ENCODE peak calls at places on chromosomes 11 and 22, in five cellular contexts. One of them, this sample, is unnamed.

GRCh38 chr11:72251614-72252013 is 7.6 kb upstream of the PHOX2A start:
- DNase-seq in IMR-90: no peak
- DNase-seq in neuronal stem cell: no peak
- DNase-seq in H1: no peak
- DNase-seq in trophoblast cell: no peak
- DNase-seq in this sample: no peak

GRCh38 chr11:69306821-69307220 is 12.9 kb downstream of the MYEOV start:
- DNase-seq in IMR-90: no peak
- DNase-seq in neuronal stem cell: no peak
- DNase-seq in H1: no peak
- DNase-seq in trophoblast cell: no peak
- DNase-seq in this sample: no peak

GRCh38 chr22:26658161-26658560 is 773 bp downstream of the MIAT start:
- DNase-seq in IMR-90: no peak
- DNase-seq in neuronal stem cell: no peak
- DNase-seq in H1: no peak
- DNase-seq in trophoblast cell: no peak
- DNase-seq in this sample: no peak

GRCh38 chr11:34355726-34356125 is 2.1 kb downstream of the ABTB2 start:
- DNase-seq in IMR-90: no peak
- DNase-seq in neuronal stem cell: no peak
- DNase-seq in H1: no peak
- DNase-seq in trophoblast cell: no peak
- DNase-seq in this sample: no peak

GRCh38 chr11:57903441-57904123 is 120.1 kb upstream of the OR9Q1 start:
- DNase-seq in IMR-90: peak; percentile 10
- DNase-seq in neuronal stem cell: no peak
- DNase-seq in H1: no peak
- DNase-seq in trophoblast cell: peak; percentile 92
- DNase-seq in this sample: no peak

GRCh38 chr11:78800089-78800690 is 225.5 kb upstream of the NARS2 start:
- DNase-seq in IMR-90: no peak
- DNase-seq in neuronal stem cell: no peak
- DNase-seq in H1: no peak
- DNase-seq in trophoblast cell: no peak
- DNase-seq in this sample: no peak

GRCh38 chr22:31628362-31628761 is 33.7 kb downstream of the PISD start:
- DNase-seq in IMR-90: no peak
- DNase-seq in neuronal stem cell: no peak
- DNase-seq in H1: no peak
- DNase-seq in trophoblast cell: no peak
- DNase-seq in this sample: no peak

GRCh38 chr11:120527111-120527748 is 15.7 kb downstream of the GRIK4 start:
- DNase-seq in IMR-90: peak; percentile 57
- DNase-seq in neuronal stem cell: no peak
- DNase-seq in H1: peak; percentile 84
- DNase-seq in trophoblast cell: no peak
- DNase-seq in this sample: no peak

GRCh38 chr11:116615211-116615865 is 157.4 kb downstream of the BUD13 start:
- DNase-seq in IMR-90: no peak
- DNase-seq in neuronal stem cell: no peak
- DNase-seq in H1: no peak
- DNase-seq in trophoblast cell: no peak
- DNase-seq in this sample: no peak

GRCh38 chr11:17353228-17354021 is 1.8 kb downstream of the NCR3LG1 start:
- DNase-seq in IMR-90: peak; percentile 76
- DNase-seq in neuronal stem cell: peak; percentile 63
- DNase-seq in H1: no peak
- DNase-seq in trophoblast cell: peak; percentile 77
- DNase-seq in this sample: peak; percentile 86

GRCh38 chr22:45994516-45995404 is 17.8 kb upstream of the WNT7B start:
- DNase-seq in IMR-90: peak; percentile 44
- DNase-seq in neuronal stem cell: peak; percentile 71
- DNase-seq in H1: no peak
- DNase-seq in trophoblast cell: peak; percentile 78
- DNase-seq in this sample: peak; percentile 70

GRCh38 chr11:130246719-130247118 is 68.0 kb downstream of the ZBTB44 start:
- DNase-seq in IMR-90: peak; percentile 77
- DNase-seq in neuronal stem cell: no peak
- DNase-seq in H1: no peak
- DNase-seq in trophoblast cell: peak; percentile 14
- DNase-seq in this sample: peak; percentile 30

GRCh38 chr22:47213571-47214230 is 451.3 kb downstream of the TBC1D22A start:
- DNase-seq in IMR-90: no peak
- DNase-seq in neuronal stem cell: no peak
- DNase-seq in H1: no peak
- DNase-seq in trophoblast cell: peak; percentile 37
- DNase-seq in this sample: no peak

GRCh38 chr11:36724742-36725387 is 126.8 kb upstream of the RAG2 start:
- DNase-seq in IMR-90: no peak
- DNase-seq in neuronal stem cell: no peak
- DNase-seq in H1: no peak
- DNase-seq in trophoblast cell: no peak
- DNase-seq in this sample: no peak

GRCh38 chr11:61912530-61912898 is 4.9 kb downstream of the RAB3IL1 start:
- DNase-seq in IMR-90: no peak
- DNase-seq in neuronal stem cell: no peak
- DNase-seq in H1: no peak
- DNase-seq in trophoblast cell: no peak
- DNase-seq in this sample: no peak

GRCh38 chr11:117458275-117459120 is 130.8 kb downstream of the CEP164 start:
- DNase-seq in IMR-90: no peak
- DNase-seq in neuronal stem cell: no peak
- DNase-seq in H1: no peak
- DNase-seq in trophoblast cell: no peak
- DNase-seq in this sample: no peak

GRCh38 chr11:23797624-23798419 is 699.0 kb upstream of the LUZP2 start:
- DNase-seq in IMR-90: no peak
- DNase-seq in neuronal stem cell: no peak
- DNase-seq in H1: no peak
- DNase-seq in trophoblast cell: no peak
- DNase-seq in this sample: no peak

GRCh38 chr22:41939981-41940852 is 6.7 kb downstream of the CENPM start:
- DNase-seq in IMR-90: no peak
- DNase-seq in neuronal stem cell: no peak
- DNase-seq in H1: no peak
- DNase-seq in trophoblast cell: no peak
- DNase-seq in this sample: peak; percentile 29

GRCh38 chr11:66815646-66816045 is 27.6 kb upstream of the RCE1 start:
- DNase-seq in IMR-90: peak; percentile 43
- DNase-seq in neuronal stem cell: no peak
- DNase-seq in H1: no peak
- DNase-seq in trophoblast cell: no peak
- DNase-seq in this sample: no peak

GRCh38 chr11:36499325-36499724 is 10.7 kb downstream of the TRAF6 start:
- DNase-seq in IMR-90: no peak
- DNase-seq in neuronal stem cell: no peak
- DNase-seq in H1: no peak
- DNase-seq in trophoblast cell: no peak
- DNase-seq in this sample: no peak

DNA sequence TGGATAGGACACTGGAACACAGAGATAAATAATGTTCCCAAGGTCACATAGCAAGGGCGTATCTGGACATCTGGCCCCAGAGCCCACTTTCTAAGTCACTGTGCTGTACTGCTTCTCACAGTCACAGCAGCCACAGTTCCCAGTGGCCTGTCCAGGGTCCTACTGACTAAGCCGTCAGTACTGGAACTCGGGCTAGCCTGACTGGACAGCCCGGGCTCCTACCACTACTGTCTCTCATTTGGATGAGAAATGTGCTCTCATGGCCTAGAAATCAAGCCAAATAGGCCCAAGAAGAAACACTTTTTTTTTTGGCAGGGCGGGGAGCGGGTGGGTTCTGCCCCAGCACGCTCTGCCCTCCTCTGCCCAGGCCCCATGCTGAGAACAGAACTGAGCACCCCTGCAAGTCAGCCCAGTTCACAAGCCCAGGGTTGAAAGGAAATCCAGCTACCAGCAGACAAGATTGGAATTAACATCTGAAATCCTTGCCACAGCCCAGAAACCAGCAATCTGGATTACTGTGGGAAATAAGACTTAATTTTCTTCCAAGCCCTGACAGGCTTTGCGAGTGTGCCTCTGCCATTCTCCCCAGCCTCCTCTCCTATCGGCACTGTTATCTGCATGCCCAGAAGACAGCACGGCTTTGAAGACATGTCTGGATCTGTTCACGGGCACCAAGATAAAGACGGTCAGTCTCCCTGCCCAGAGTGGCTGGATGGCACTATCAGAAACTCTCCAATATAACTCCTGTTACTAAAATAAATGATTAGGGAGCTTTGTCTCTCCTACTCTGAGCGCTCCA is 182.9 kb upstream of the NCAM1 start:
- DNase-seq in IMR-90: no peak
- DNase-seq in neuronal stem cell: no peak
- DNase-seq in H1: no peak
- DNase-seq in trophoblast cell: no peak
- DNase-seq in this sample: no peak
- H3K4ac ChIP-seq in IMR-90: no peak overlapping the region
- H3K4ac ChIP-seq in neuronal stem cell: no peak overlapping the region
- H3K4ac ChIP-seq in H1: no peak overlapping the region
- H3K4ac ChIP-seq in trophoblast cell: no peak overlapping the region
- H3K4ac ChIP-seq in this sample: no peak overlapping the region

DNA sequence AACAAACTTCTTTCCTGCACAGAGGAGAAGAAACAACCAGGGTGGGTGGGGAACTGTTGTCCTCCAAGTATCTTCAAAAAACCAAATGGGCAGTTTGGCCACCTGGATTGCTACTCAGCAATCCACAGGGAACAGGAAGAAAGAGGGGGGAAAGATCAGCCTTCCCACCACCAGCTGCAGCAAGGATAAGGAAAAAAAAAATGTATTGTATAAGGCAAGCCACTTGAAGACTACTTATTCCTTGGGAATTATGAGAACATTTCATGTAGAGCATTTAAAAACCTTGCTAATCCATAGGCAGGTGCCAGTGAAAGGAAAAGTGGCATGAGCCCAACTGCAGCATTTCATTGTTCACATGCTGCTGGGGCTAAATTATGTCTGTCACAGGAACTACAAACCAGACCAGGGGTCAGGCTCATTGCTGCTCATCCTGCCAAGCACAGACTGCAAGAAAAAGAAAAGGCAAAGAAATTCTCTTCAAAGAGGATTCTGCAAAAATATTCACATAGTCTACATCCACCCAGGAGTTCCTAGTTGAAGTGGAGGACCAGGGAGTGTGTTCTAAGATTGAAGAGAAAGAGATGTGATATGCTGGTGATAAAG is 2.2 kb downstream of the RAB30 start:
- DNase-seq in IMR-90: no peak
- DNase-seq in neuronal stem cell: no peak
- DNase-seq in H1: no peak
- DNase-seq in trophoblast cell: no peak
- DNase-seq in this sample: peak; percentile 26
- H3K4me3 ChIP-seq in IMR-90: peak overlapping the region; percentile 48
- H3K4me3 ChIP-seq in neuronal stem cell: no peak overlapping the region
- H3K4me3 ChIP-seq in H1: peak overlapping the region; percentile 16
- H3K4me3 ChIP-seq in trophoblast cell: no peak overlapping the region
- H3K4me3 ChIP-seq in this sample: peak overlapping the region; percentile 96

GRCh38 chr11:6737872-6738466 is 33.8 kb downstream of the OR2AG2 start:
- DNase-seq in IMR-90: peak; percentile 34
- DNase-seq in neuronal stem cell: no peak
- DNase-seq in H1: no peak
- DNase-seq in trophoblast cell: peak; percentile 75
- DNase-seq in this sample: peak; percentile 51

GRCh38 chr11:6738590-6738989 is 33.2 kb downstream of the OR2AG2 start:
- DNase-seq in IMR-90: no peak
- DNase-seq in neuronal stem cell: no peak
- DNase-seq in H1: no peak
- DNase-seq in trophoblast cell: no peak
- DNase-seq in this sample: no peak

GRCh38 chr11:6734616-6735015 is 37.2 kb downstream of the OR2AG2 start:
- DNase-seq in IMR-90: no peak
- DNase-seq in neuronal stem cell: no peak
- DNase-seq in H1: no peak
- DNase-seq in trophoblast cell: no peak
- DNase-seq in this sample: no peak

GRCh38 chr11:6735306-6735705 is 36.5 kb downstream of the OR2AG2 start:
- DNase-seq in IMR-90: no peak
- DNase-seq in neuronal stem cell: no peak
- DNase-seq in H1: no peak
- DNase-seq in trophoblast cell: no peak
- DNase-seq in this sample: no peak

DNA sequence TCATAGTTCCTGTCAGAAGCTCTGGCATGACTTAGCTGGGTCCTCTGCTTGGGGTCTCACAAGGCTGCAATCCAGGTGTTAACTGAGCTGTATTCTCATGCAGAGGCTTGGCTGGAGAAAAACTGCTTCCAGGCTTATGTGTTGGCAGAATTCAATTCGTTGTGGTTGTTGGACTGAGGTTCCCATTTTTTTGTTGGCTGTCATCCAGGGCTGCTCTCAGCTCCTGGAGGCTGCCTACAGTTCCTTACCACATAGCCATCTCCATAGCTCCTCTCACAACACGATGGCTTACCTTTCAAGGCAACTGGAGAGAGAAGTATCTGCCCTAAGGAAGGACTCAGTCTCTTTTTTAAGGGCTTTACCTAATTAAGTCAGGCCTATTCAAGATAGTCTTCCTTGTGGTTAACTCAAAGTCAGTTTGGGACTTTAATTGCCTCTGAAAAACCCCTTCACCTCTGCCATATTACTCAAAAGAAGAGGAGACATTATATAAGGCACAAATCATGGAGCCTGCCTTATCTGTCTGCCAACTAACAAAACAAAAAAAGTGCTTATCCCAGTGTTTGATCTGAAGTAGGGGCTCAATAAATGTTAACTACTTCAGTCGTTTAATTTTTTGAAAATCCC is 35.2 kb downstream of the OR2AG2 start:
- DNase-seq in IMR-90: no peak
- DNase-seq in neuronal stem cell: no peak
- DNase-seq in H1: no peak
- DNase-seq in trophoblast cell: no peak
- DNase-seq in this sample: no peak
- H2AFZ ChIP-seq in IMR-90: no peak overlapping the region
- H2AFZ ChIP-seq in neuronal stem cell: no peak overlapping the region
- H2AFZ ChIP-seq in H1: no peak overlapping the region
- H2AFZ ChIP-seq in trophoblast cell: no peak overlapping the region
- H2AFZ ChIP-seq in this sample: no peak overlapping the region

DNA sequence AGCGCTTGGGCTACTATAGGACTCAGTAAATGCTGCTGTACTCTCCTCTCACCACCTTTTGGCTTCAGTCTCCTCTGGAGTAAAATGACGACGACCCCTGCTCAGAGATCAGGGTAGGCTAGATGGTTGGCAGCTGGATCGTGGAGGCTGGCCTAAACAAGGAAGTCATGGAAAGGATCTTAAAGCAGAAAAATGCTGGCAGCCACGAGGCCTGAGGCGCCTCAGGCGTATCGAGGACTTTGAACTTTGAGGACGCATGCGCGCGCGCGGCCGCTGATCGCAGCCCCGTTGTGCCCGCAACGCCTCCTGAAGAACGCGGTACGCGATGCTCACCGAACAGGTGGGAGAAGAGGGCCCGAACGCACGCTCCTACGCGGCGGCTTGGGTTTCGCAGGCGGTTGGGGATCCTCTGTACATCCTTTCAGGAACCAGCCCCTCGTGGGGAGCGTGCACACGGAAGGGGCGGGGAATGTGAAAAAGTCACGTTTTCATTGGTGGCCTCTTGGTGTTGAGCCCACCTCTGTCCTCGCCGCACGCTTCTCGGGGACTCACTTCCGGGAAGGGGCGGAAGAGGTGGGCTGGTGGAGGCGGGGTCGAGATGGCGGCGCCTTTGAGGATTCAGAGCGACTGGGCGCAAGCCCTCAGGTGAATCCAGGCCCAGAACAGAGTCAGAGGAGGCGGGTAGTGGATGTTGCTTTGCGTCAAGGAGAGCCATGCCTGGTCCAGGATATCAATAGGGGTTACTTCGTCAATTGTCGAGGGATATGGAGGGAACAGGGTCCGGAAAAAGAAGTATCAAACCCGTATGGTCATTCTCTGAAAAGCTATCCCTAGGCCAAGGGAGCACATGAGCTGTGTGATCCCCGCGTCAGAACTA is at the start of the genes COA4 and PAAF1:
- DNase-seq in IMR-90: peak; percentile 95
- DNase-seq in neuronal stem cell: peak; percentile 99
- DNase-seq in H1: peak; percentile 97
- DNase-seq in trophoblast cell: peak; percentile 99
- DNase-seq in this sample: peak; percentile 98
- H3K4ac ChIP-seq in IMR-90: peak within 1 kb of the TSS; percentile 93
- H3K4ac ChIP-seq in neuronal stem cell: no peak within 1 kb of the TSS
- H3K4ac ChIP-seq in H1: peak within 1 kb of the TSS; percentile 45
- H3K4ac ChIP-seq in trophoblast cell: peak within 1 kb of the TSS; percentile 41
- H3K4ac ChIP-seq in this sample: peak within 1 kb of the TSS; percentile 93